ENCODE peak calls at places on chromosome 11, in nine cellular contexts. V is stomach, K is neural progenitor cell, J is brain microvascular endothelial cell, W is heart right ventricle, S is esophagus squamous epithelium, O is Peyer's patch, B is left ventricle myocardium inferior, H is aorta. X is an unnamed sample.

GRCh38 chr11:17954395-17955252 is 58.2 kb downstream of the SERGEF start:
- DNase-seq in K (no peak), H (no peak), S (no peak), B (no peak), W (peak), V (no peak), J (no peak), O (no peak), X (no peak)

GRCh38 chr11:101912823-101913284 is 2.0 kb upstream of the CEP126 start:
- DNase-seq in V (no peak), J (peak), K (no peak), H (no peak), W (no peak), O (no peak), B (no peak), S (no peak), X (no peak)

GRCh38 chr11:78570031-78570430 is 4.6 kb downstream of the NARS2 start:
- DNase-seq in J (no peak), H (no peak), W (no peak), S (no peak), O (no peak), B (no peak), K (no peak), V (no peak), X (no peak)

GRCh38 chr11:16741473-16741872 is 3.0 kb downstream of the C11orf58 start:
- DNase-seq in B (no peak), O (no peak), W (no peak), S (no peak), K (no peak), V (peak), H (no peak), J (no peak), X (no peak)

GRCh38 chr11:110085255-110085838 is 7.8 kb upstream of the ZC3H12C start:
- DNase-seq in W (no peak), B (no peak), J (no peak), K (no peak), S (no peak), H (no peak), O (no peak), V (no peak), X (no peak)

GRCh38 chr11:60786811-60787567 is 1.9 kb downstream of the MS4A10 start:
- DNase-seq in J (peak), H (peak), V (peak), K (no peak), O (no peak), W (peak), B (peak), S (no peak), X (no peak)

GRCh38 chr11:45332486-45332934 is 46.4 kb upstream of the SYT13 start:
- DNase-seq in W (peak), O (no peak), V (peak), S (no peak), H (no peak), J (peak), B (no peak), K (peak), X (no peak)

GRCh38 chr11:78210000-78210608 is 21.4 kb downstream of the USP35 start:
- DNase-seq in H (peak), K (no peak), J (no peak), B (peak), W (no peak), S (no peak), O (no peak), V (no peak), X (no peak)

GRCh38 chr11:71568707-71569349 is 3.5 kb downstream of the KRTAP5-10 start:
- DNase-seq in V (no peak), W (no peak), S (no peak), K (no peak), H (no peak), O (no peak), J (peak), B (no peak), X (no peak)

GRCh38 chr11:116929393-116930090 is 92.1 kb upstream of the APOA1 start:
- DNase-seq in B (no peak), S (no peak), J (peak), H (no peak), O (no peak), K (no peak), V (no peak), W (peak), X (no peak)

GRCh38 chr11:116927163-116927772 is 89.8 kb upstream of the APOA1 start:
- DNase-seq in K (no peak), J (peak), B (no peak), V (no peak), W (no peak), S (no peak), O (peak), H (no peak), X (no peak)

GRCh38 chr11:116930177-116930576 is 92.8 kb upstream of the APOA1 start:
- DNase-seq in J (peak), V (no peak), H (no peak), O (peak), S (no peak), K (no peak), W (peak), B (no peak), X (no peak)

GRCh38 chr11:116928102-116928777 is 90.8 kb upstream of the APOA1 start:
- DNase-seq in S (no peak), V (no peak), K (no peak), J (no peak), W (no peak), O (peak), H (no peak), B (no peak), X (no peak)

DNA sequence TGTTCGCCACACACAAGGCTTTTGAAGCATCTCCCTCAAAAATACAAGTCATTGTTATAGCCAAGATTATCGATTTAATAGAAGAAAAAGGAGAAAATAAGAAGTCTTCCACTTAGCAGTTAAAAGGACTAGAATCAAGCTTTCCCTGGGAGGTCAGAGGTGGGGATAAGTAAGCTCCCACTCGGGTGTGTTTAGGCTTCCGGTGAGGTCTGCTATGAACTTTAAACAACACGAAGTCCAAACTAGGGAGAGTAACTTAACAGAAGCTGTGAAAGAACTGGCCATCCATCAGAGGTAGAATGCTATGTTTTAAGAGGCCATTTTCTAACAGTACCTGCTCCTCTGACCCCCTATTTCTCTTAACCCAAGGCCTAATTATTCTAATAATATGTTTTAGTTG is 91.4 kb upstream of the APOA1 start:
- DNase-seq in B (no peak), V (no peak), H (no peak), K (no peak), O (no peak), J (no peak), W (no peak), S (no peak), X (no peak)
- H3K4me3 ChIP-seq in B (peak), V (no peak), H (no peak), K (no peak), O (no peak), J (no peak), W (no peak), S (no peak), X (no peak)

GRCh38 chr11:27281276-27281675 is 81.7 kb downstream of the CCDC34 start:
- DNase-seq in H (no peak), S (no peak), B (no peak), O (no peak), K (no peak), J (no peak), W (no peak), V (no peak), X (no peak)
- H3K27ac ChIP-seq in H (peak), S (no peak), B (peak), O (no peak), K (no peak), J (peak), W (no peak), V (no peak), X (no peak)

GRCh38 chr11:57599381-57599780 is 1.9 kb downstream of the SERPING1 start:
- DNase-seq in K (no peak), W (no peak), B (no peak), H (no peak), O (no peak), V (no peak), J (no peak), S (no peak), X (no peak)
- H3K4me3 ChIP-seq in K (peak), W (no peak), B (peak), H (no peak), O (peak), V (peak), J (no peak), S (no peak), X (peak)

GRCh38 chr11:128716661-128717210 is 22.9 kb downstream of the FLI1 start:
- DNase-seq in K (peak), S (no peak), W (no peak), H (no peak), O (peak), B (no peak), V (no peak), J (peak), X (no peak)

GRCh38 chr11:128718064-128718463 is 24.2 kb downstream of the FLI1 start:
- DNase-seq in H (no peak), B (no peak), V (no peak), O (no peak), J (no peak), W (no peak), S (no peak), K (no peak), X (no peak)

GRCh38 chr11:128715691-128716153 is 21.9 kb downstream of the FLI1 start:
- DNase-seq in V (no peak), S (no peak), K (peak), B (no peak), W (peak), O (no peak), J (peak), H (no peak), X (no peak)

GRCh38 chr11:128716231-128716630 is 22.4 kb downstream of the FLI1 start:
- DNase-seq in H (no peak), W (peak), K (no peak), V (no peak), S (no peak), O (no peak), B (no peak), J (no peak), X (no peak)

GRCh38 chr11:128717581-128717980 is 23.7 kb downstream of the FLI1 start:
- DNase-seq in V (no peak), B (no peak), S (no peak), W (no peak), O (no peak), J (no peak), H (no peak), K (no peak), X (no peak)
- H3K27ac ChIP-seq in V (no peak), B (peak), S (peak), W (no peak), O (peak), J (no peak), H (no peak), K (no peak), X (no peak)

GRCh38 chr11:131760191-131760951 is 390.0 kb downstream of the NTM start:
- DNase-seq in V (no peak), S (no peak), J (peak), H (no peak), W (peak), B (no peak), K (peak), O (no peak), X (no peak)
- H3K4me3 ChIP-seq in V (no peak), S (no peak), J (no peak), H (no peak), W (no peak), B (peak), K (no peak), O (no peak), X (peak)

GRCh38 chr11:91984033-91984568 is 240.5 kb upstream of the FAT3 start:
- DNase-seq in O (no peak), V (no peak), B (no peak), K (no peak), W (no peak), J (no peak), H (no peak), S (no peak), X (no peak)

GRCh38 chr11:91978747-91979146 is 245.9 kb upstream of the FAT3 start:
- DNase-seq in H (no peak), W (no peak), V (no peak), O (no peak), B (no peak), K (no peak), J (no peak), S (no peak), X (no peak)

GRCh38 chr11:91981995-91982394 is 242.6 kb upstream of the FAT3 start:
- DNase-seq in O (no peak), H (peak), W (peak), B (no peak), J (peak), K (no peak), S (no peak), V (no peak), X (peak)

GRCh38 chr11:91979775-91980174 is 244.8 kb upstream of the FAT3 start:
- DNase-seq in B (no peak), K (no peak), S (no peak), H (no peak), J (no peak), V (no peak), O (no peak), W (no peak), X (no peak)
- H3K27ac ChIP-seq in B (no peak), K (no peak), S (no peak), H (no peak), J (no peak), V (no peak), O (no peak), W (no peak), X (no peak)

GRCh38 chr11:1497600-1497999 is 11.0 kb upstream of the MOB2 start:
- DNase-seq in S (no peak), H (peak), K (no peak), B (no peak), W (no peak), J (no peak), O (no peak), V (no peak), X (no peak)

GRCh38 chr11:1500466-1501420 is 14.2 kb upstream of the MOB2 start:
- DNase-seq in K (no peak), W (no peak), O (no peak), S (no peak), H (peak), J (no peak), V (no peak), B (peak), X (no peak)

GRCh38 chr11:1498262-1498661 is 11.7 kb upstream of the MOB2 start:
- DNase-seq in S (no peak), V (no peak), J (no peak), O (no peak), H (peak), K (no peak), B (no peak), W (no peak), X (no peak)

GRCh38 chr11:1499899-1500298 is 13.3 kb upstream of the MOB2 start:
- DNase-seq in O (no peak), J (no peak), B (no peak), S (no peak), V (no peak), W (no peak), K (no peak), H (peak), X (no peak)

DNA sequence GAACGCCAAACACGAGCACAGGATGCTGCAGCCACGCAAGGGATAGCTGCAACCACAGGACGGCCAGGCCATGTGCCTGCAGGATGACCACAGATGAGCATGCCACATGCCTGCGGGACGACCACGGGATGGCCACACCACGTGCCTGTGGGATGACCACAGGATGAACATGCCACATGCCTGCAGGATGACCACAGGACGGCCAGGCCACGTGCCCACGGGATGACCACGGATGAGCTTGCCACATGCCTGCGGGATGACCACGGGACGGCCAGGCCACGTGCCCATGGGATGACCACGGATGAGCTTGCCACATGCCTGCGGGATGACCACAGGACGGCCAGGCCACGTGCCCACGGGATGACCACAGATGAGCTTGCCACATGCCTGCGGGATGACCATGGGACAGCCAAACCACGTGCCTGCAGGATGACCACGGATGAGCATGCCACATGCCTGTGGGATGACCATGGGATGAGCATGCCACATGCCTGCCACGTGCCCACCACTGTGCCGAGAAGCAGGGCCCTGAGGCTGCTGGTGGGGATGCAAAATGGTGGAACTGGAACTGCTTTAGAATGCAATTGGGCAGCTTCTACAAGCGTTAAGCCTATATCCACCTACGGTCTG is 12.8 kb upstream of the MOB2 start:
- DNase-seq in H (peak), W (no peak), K (no peak), B (no peak), S (no peak), V (no peak), O (no peak), J (no peak), X (no peak)
- H3K4me3 ChIP-seq in H (no peak), W (no peak), K (no peak), B (no peak), S (no peak), V (no peak), O (no peak), J (no peak), X (no peak)

DNA sequence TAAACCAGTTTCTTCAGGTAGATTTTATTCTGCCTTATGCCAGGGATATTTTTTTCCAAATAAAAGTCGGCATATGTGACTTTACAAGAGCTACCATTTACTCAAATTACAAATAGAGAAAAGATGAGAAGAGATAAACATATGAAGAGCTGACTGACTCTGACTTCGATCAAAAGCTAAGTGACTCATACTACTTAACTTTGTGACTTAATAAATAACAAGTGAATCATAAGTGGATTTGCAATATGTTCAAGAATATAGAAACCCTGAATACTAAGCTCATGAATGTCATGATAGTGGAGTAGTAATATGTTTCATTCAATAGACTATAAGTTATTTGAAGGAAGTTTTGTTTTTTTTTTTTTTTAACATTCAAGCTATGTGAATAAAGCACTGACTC is 130.5 kb upstream of the ANO3 start:
- DNase-seq in W (no peak), H (no peak), S (no peak), K (no peak), B (no peak), J (peak), V (no peak), O (no peak), X (no peak)
- H3K27ac ChIP-seq in W (no peak), H (no peak), S (no peak), K (no peak), B (no peak), J (no peak), V (no peak), O (no peak), X (no peak)

GRCh38 chr11:36449566-36450390 is 60.3 kb downstream of the TRAF6 start:
- DNase-seq in V (no peak), H (no peak), B (no peak), W (no peak), K (no peak), O (no peak), J (no peak), S (no peak), X (no peak)
- H3K4me3 ChIP-seq in V (peak), H (no peak), B (peak), W (peak), K (no peak), O (no peak), J (no peak), S (no peak), X (peak)

DNA sequence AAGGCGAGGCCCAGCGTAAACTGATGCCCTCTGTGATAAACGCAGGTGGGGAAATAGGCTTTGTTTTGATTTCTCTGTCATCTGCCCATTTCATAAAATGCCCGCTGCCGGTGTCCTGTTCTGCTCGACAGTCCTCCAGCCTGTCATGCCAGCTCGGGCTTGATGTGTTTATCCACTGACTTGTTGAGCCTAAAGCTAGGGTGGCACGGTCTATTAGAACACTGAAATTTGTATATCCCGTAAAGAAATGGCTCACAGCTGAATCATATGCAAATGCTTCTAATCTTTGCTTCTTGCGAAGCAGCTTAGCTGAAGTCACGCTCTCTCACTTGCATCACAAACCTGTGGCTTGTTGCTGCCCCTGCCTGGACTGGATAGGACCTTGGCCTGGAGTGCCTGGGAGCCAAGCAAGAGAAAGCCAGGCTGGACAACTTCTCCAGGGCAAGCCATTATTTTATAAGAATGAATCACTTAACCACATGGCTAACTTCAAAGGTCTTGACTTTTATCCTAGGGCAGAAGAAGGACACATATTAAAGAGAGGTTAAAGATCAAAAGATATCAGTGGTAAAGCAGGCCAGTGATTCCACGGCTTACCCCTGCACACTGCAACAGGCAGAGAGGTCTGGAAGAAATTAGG is 33.1 kb downstream of the EHF start:
- DNase-seq in S (no peak), J (peak), H (no peak), K (peak), V (peak), B (no peak), O (peak), W (no peak), X (no peak)
- H3K27ac ChIP-seq in S (peak), J (peak), H (no peak), K (no peak), V (peak), B (no peak), O (peak), W (no peak), X (no peak)